ENCODE peak calls at places on chromosomes 12 and 14, in nine cellular contexts. Y is activated CD4-positive, alpha-beta T cell treated with anti-CD3 and anti-CD28 coated beads, Interleukin-2, amount 10 ng/mL, durations not matched to agents 7 days and 5 days; U is choroid plexus epithelial cell; E is mucosa of descending colon; V is effector memory CD4-positive, alpha-beta T cell; X is NCI-H510A; K is smooth muscle cell of the brain vasculature; M is cardiac muscle cell; P is WERI-Rb-1. O is an unnamed sample.

GRCh38 chr14:92503756-92504491 is 9.7 kb upstream of the RIN3 start:
- DNase-seq in Y (no peak), U (peak; percentile 40), E (no peak), V (no peak), X (no peak), K (no peak), M (peak; percentile 37), P (no peak), O (peak; percentile 68)

GRCh38 chr12:79360936-79361335 is 329.8 kb downstream of the PAWR start:
- DNase-seq in Y (no peak), U (no peak), E (no peak), V (no peak), X (no peak), K (no peak), M (no peak), P (no peak), O (no peak)

GRCh38 chr12:53179694-53180269 is 740 bp upstream of the ZNF740 start:
- DNase-seq in Y (no peak), U (no peak), E (peak; percentile 54), V (no peak), X (no peak), K (no peak), M (no peak), P (no peak), O (no peak)

GRCh38 chr12:52945389-52946232 is 3.3 kb upstream of the KRT18 start:
- DNase-seq in Y (no peak), U (peak; percentile 77), E (no peak), V (no peak), X (no peak), K (no peak), M (peak; percentile 86), P (no peak), O (no peak)

GRCh38 chr14:71995741-71996140 is 63.5 kb downstream of the RGS6 start:
- DNase-seq in Y (no peak), U (no peak), E (no peak), V (no peak), X (no peak), K (no peak), M (no peak), P (no peak), O (no peak)

GRCh38 chr14:61472025-61472672 is 150.8 kb downstream of the PRKCH start:
- DNase-seq in Y (peak; percentile 48), U (peak; percentile 98), E (no peak), V (peak; percentile 27), X (no peak), K (peak; percentile 61), M (peak; percentile 54), P (no peak), O (no peak)

GRCh38 chr12:50569876-50570275 is 65.1 kb downstream of the DIP2B start:
- DNase-seq in Y (no peak), U (peak; percentile 50), E (no peak), V (no peak), X (no peak), K (no peak), M (no peak), P (no peak), O (no peak)

GRCh38 chr12:26126340-26127284 is 1.8 kb upstream of the BHLHE41 start:
- DNase-seq in Y (peak; percentile 35), U (peak; percentile 79), E (peak; percentile 86), V (no peak), X (peak; percentile 80), K (no peak), M (peak; percentile 91), P (peak; percentile 76), O (no peak)

GRCh38 chr14:98136420-98136819 is 1135.6 kb downstream of the BCL11B start:
- DNase-seq in Y (no peak), U (no peak), E (no peak), V (no peak), X (no peak), K (no peak), M (no peak), P (no peak), O (no peak)

GRCh38 chr14:92925446-92925845 is 2.5 kb downstream of the CHGA start:
- DNase-seq in Y (no peak), U (no peak), E (no peak), V (no peak), X (no peak), K (no peak), M (no peak), P (no peak), O (no peak)

GRCh38 chr12:99147150-99147549 is 500.4 kb upstream of the GARIN6 start:
- DNase-seq in Y (no peak), U (no peak), E (no peak), V (no peak), X (no peak), K (no peak), M (no peak), P (no peak), O (no peak)

GRCh38 chr12:4292266-4293063 is 18.9 kb downstream of the CCND2 start:
- DNase-seq in Y (no peak), U (no peak), E (no peak), V (no peak), X (no peak), K (no peak), M (no peak), P (no peak), O (no peak)

GRCh38 chr14:105086833-105087307 is 21.6 kb upstream of the GPR132 start:
- DNase-seq in Y (peak; percentile 84), U (peak; percentile 67), E (peak; percentile 71), V (peak; percentile 66), X (peak; percentile 78), K (no peak), M (peak; percentile 92), P (peak; percentile 85), O (no peak)

GRCh38 chr14:32473476-32473875 is 144.4 kb downstream of the AKAP6 start:
- DNase-seq in Y (no peak), U (peak; percentile 58), E (peak; percentile 42), V (no peak), X (no peak), K (no peak), M (no peak), P (no peak), O (no peak)

GRCh38 chr12:120984351-120984898 is 6.1 kb downstream of the HNF1A start:
- DNase-seq in Y (no peak), U (no peak), E (peak; percentile 88), V (no peak), X (no peak), K (no peak), M (no peak), P (no peak), O (no peak)

GRCh38 chr12:12786371-12786715 is 884 bp downstream of the APOLD1 start:
- DNase-seq in Y (no peak), U (peak; percentile 66), E (no peak), V (no peak), X (no peak), K (no peak), M (no peak), P (no peak), O (no peak)

GRCh38 chr12:53223391-53224267 is 8.4 kb downstream of the RARG start:
- DNase-seq in Y (peak; percentile 53), U (peak; percentile 45), E (peak; percentile 26), V (peak; percentile 45), X (no peak), K (no peak), M (no peak), P (peak; percentile 51), O (no peak)

GRCh38 chr14:53894456-53894855 is 62.2 kb downstream of the BMP4 start:
- DNase-seq in Y (no peak), U (peak; percentile 49), E (no peak), V (no peak), X (no peak), K (no peak), M (no peak), P (no peak), O (no peak)

GRCh38 chr12:53067993-53068770 is 11.0 kb downstream of the SPRYD3 start:
- DNase-seq in Y (no peak), U (no peak), E (no peak), V (no peak), X (no peak), K (no peak), M (no peak), P (no peak), O (no peak)

GRCh38 chr12:130263996-130264395 is 73.7 kb upstream of the PIWIL1 start:
- DNase-seq in Y (no peak), U (no peak), E (no peak), V (no peak), X (no peak), K (no peak), M (no peak), P (no peak), O (no peak)

GRCh38 chr12:65740873-65741600 is 83.2 kb upstream of the HMGA2 start:
- DNase-seq in Y (peak; percentile 65), U (peak; percentile 87), E (peak; percentile 89), V (no peak), X (peak; percentile 37), K (peak; percentile 49), M (peak; percentile 88), P (peak; percentile 82), O (peak; percentile 27)

GRCh38 chr14:73100334-73100733 is 36.0 kb upstream of the PSEN1 start:
- DNase-seq in Y (no peak), U (no peak), E (no peak), V (no peak), X (no peak), K (no peak), M (no peak), P (no peak), O (no peak)

GRCh38 chr12:121568971-121569808 is 11.6 kb downstream of the KDM2B start:
- DNase-seq in Y (no peak), U (peak; percentile 55), E (no peak), V (no peak), X (no peak), K (no peak), M (no peak), P (no peak), O (no peak)

GRCh38 chr12:105935981-105936380 is 202.8 kb downstream of the NUAK1 start:
- DNase-seq in Y (no peak), U (peak; percentile 77), E (no peak), V (no peak), X (no peak), K (no peak), M (no peak), P (no peak), O (no peak)

O was measured in Panc1.